ENCODE peak calls at places on chromosomes 13 and 19, in four cellular contexts. E is hepatic stellate cell, B is mucosa of descending colon, U is amniotic stem cell. V is an unnamed sample.

GRCh38 chr13:30725331-30726085 is 9.8 kb upstream of the ALOX5AP start:
- DNase-seq in E (no peak), B (no peak), U (no peak), V (no peak)

GRCh38 chr13:71260246-71260645 is 606.8 kb downstream of the DACH1 start:
- DNase-seq in E (no peak), B (no peak), U (no peak), V (no peak)

GRCh38 chr19:533485-534058 is 2.0 kb downstream of the CDC34 start:
- DNase-seq in E (no peak), B (no peak), U (no peak), V (no peak)

GRCh38 chr13:30744056-30744684 is 8.8 kb downstream of the ALOX5AP start:
- DNase-seq in E (peak), B (peak), U (no peak), V (peak)

GRCh38 chr13:30158774-30159445 is 148.4 kb downstream of the KATNAL1 start:
- DNase-seq in E (peak), B (no peak), U (no peak), V (no peak)

GRCh38 chr19:54959840-54960239 is 6.3 kb upstream of the NLRP2 start:
- DNase-seq in E (no peak), B (no peak), U (no peak), V (no peak)

GRCh38 chr13:99206226-99206625 is 5.6 kb downstream of the UBAC2 start:
- DNase-seq in E (no peak), B (no peak), U (no peak), V (no peak)

GRCh38 chr13:62185631-62186256 is 770.1 kb upstream of the PCDH20 start:
- DNase-seq in E (no peak), B (no peak), U (no peak), V (no peak)

GRCh38 chr13:61110804-61111203 is 304.8 kb downstream of the PCDH20 start:
- DNase-seq in E (no peak), B (no peak), U (no peak), V (no peak)

GRCh38 chr13:66501187-66501586 is 728.9 kb downstream of the PCDH9 start:
- DNase-seq in E (peak), B (no peak), U (peak), V (no peak)

GRCh38 chr13:22103046-22103445 is 432.2 kb downstream of the FGF9 start:
- DNase-seq in E (no peak), B (peak), U (no peak), V (no peak)

GRCh38 chr13:34308725-34309124 is 490.8 kb downstream of the RFC3 start:
- DNase-seq in E (no peak), B (no peak), U (no peak), V (no peak)

V was measured in transverse colon.